ENCODE peak calls at places on chromosome 17, in seven cellular contexts. Y is H1, L is neuronal stem cell, A is mesenchymal stem cell, H is mesendoderm, U is H9, B is trophoblast cell. J is an unnamed sample.

GRCh38 chr17:63700528-63701441 is 860 bp upstream of the LIMD2 start:
- DNase-seq in Y (peak), L (peak), A (peak), H (peak), U (peak), B (no peak), J (peak)

GRCh38 chr17:76156662-76156991 is 15.6 kb upstream of the FOXJ1 start:
- DNase-seq in Y (no peak), L (no peak), A (no peak), H (no peak), U (no peak), B (no peak), J (no peak)

GRCh38 chr17:18066866-18067265 is 20.9 kb upstream of the DRG2 start:
- DNase-seq in Y (no peak), L (no peak), A (no peak), H (no peak), U (no peak), B (no peak), J (peak)

GRCh38 chr17:18217412-18218015 is 7.9 kb upstream of the LLGL1 start:
- DNase-seq in Y (peak), L (peak), A (peak), H (peak), U (peak), B (peak), J (peak)

GRCh38 chr17:63356275-63356905 is 89.7 kb downstream of the CYB561 start:
- DNase-seq in Y (no peak), L (no peak), A (peak), H (no peak), U (no peak), B (no peak), J (peak)

GRCh38 chr17:17109231-17109630 is 67.0 kb downstream of the MPRIP start:
- DNase-seq in Y (no peak), L (no peak), A (no peak), H (no peak), U (no peak), B (no peak), J (no peak)

GRCh38 chr17:12964840-12965239 is 53.0 kb downstream of the ELAC2 start:
- DNase-seq in Y (no peak), L (no peak), A (no peak), H (no peak), U (no peak), B (no peak), J (no peak)

GRCh38 chr17:29291163-29291752 is 2.7 kb downstream of the NUFIP2 start:
- DNase-seq in Y (no peak), L (peak), A (peak), H (peak), U (no peak), B (peak), J (peak)

GRCh38 chr17:16418684-16419066 is 3.3 kb downstream of the TRPV2 start:
- DNase-seq in Y (no peak), L (no peak), A (no peak), H (no peak), U (no peak), B (no peak), J (no peak)

GRCh38 chr17:43431741-43432523 is 33.1 kb downstream of the ARL4D start:
- DNase-seq in Y (no peak), L (no peak), A (no peak), H (no peak), U (no peak), B (no peak), J (peak)

GRCh38 chr17:37742114-37742761 is 2.6 kb downstream of the HNF1B start:
- DNase-seq in Y (peak), L (peak), A (peak), H (peak), U (peak), B (peak), J (peak)
- H3K4me2 ChIP-seq in Y (peak), L (peak), A (peak), H (peak), U (peak), B (peak), J (peak)

DNA sequence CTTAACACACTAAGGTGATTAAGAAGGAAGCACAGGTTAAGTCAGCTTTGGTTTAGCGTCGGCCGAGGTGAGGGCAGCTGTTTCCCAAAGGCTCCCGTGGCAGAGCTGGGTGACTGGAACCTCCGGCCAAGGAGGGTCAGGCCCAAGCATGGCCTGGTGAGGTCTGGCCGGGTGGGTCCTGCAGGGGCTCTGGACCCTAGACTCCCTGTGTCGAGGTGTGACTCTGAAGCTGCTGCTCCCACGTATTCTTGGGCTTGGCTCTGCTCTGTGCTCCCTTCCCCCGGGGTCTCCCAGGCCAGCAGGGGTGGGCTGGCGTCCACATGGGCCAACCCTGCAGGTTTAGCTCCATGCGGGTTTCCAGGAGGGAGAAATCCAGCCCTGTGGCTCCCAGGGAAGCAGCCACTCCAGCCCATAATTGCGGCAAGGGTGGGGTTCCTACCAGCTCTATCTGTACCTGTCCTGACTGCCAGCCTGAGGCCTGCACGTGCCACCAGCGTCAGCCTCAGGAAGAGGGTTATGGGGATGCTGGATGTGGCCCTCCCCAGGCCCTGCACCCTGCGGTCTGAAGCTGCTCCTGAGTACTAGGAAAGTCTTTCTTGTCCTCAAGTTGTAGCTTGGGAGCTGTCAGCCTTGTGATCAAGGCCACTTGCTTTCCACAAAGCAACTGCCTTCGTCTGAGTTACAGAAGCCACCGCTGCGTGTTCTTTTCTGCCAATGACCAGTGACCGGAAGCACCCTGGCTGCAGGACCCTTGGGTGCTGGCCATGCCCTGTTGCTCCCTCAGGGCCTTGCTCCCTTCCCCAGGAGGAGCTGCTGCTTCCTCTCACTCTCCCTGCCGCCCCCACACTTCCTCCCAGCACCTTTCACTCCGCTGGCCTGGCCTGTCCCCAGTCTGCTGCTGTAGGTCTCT is 4.8 kb downstream of the CDK5R1 start:
- DNase-seq in Y (no peak), L (no peak), A (no peak), H (no peak), U (no peak), B (no peak), J (no peak)
- H4K8ac ChIP-seq in Y (peak), L (no peak), A (no peak), H (no peak), U (no peak), B (no peak), J (no peak)

GRCh38 chr17:1735834-1736347 is 6.8 kb upstream of the SERPINF2 start:
- DNase-seq in Y (no peak), L (no peak), A (no peak), H (no peak), U (no peak), B (no peak), J (no peak)
- H3K4me2 ChIP-seq in Y (no peak), L (no peak), A (no peak), H (no peak), U (no peak), B (no peak), J (no peak)

DNA sequence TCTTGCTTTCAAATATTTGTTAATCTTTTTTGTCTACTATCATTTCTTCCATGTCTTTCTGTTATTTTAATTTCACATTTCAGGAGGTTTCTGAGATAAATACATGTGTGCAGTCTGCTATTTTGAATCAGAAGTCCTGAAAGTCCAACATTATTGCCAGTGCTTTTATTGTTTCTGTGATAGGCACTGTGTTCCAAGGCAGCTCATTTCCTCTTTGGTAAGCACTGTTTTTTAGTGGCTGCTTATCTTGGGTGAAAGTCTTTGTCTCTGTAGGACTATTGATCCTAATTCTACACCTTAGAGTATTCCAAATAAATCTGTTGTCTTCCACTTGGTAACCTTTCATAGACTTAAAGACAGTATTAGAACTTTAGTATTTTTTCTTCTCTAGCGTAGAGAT is 76.1 kb downstream of the PPM1E start:
- DNase-seq in Y (no peak), L (no peak), A (no peak), H (no peak), U (no peak), B (no peak), J (no peak)
- H4K8ac ChIP-seq in Y (no peak), L (no peak), A (no peak), H (no peak), U (no peak), B (no peak), J (no peak)

GRCh38 chr17:71986886-71987285 is 133.9 kb upstream of the SOX9 start:
- DNase-seq in Y (no peak), L (no peak), A (no peak), H (no peak), U (no peak), B (no peak), J (peak)
- H3K4me2 ChIP-seq in Y (no peak), L (no peak), A (no peak), H (no peak), U (no peak), B (no peak), J (no peak)

GRCh38 chr17:8947201-8947600 is 18.3 kb downstream of the PIK3R5 start:
- DNase-seq in Y (no peak), L (no peak), A (no peak), H (no peak), U (no peak), B (no peak), J (no peak)

GRCh38 chr17:8944083-8944482 is 21.4 kb downstream of the PIK3R5 start:
- DNase-seq in Y (no peak), L (no peak), A (no peak), H (no peak), U (no peak), B (no peak), J (no peak)

GRCh38 chr17:8946476-8946875 is 19.0 kb downstream of the PIK3R5 start:
- DNase-seq in Y (no peak), L (no peak), A (no peak), H (no peak), U (peak), B (no peak), J (peak)

GRCh38 chr17:8944748-8945147 is 20.8 kb downstream of the PIK3R5 start:
- DNase-seq in Y (no peak), L (no peak), A (no peak), H (no peak), U (no peak), B (no peak), J (no peak)

GRCh38 chr17:8946071-8946470 is 19.4 kb downstream of the PIK3R5 start:
- DNase-seq in Y (no peak), L (no peak), A (no peak), H (no peak), U (peak), B (no peak), J (no peak)
- H4K8ac ChIP-seq in Y (no peak), L (no peak), A (no peak), H (no peak), U (no peak), B (no peak), J (no peak)